ENCODE peak calls at places on chromosomes 12 and 14, in nine cellular contexts. C is GM23248; N is cardiac fibroblast; V is progenitor cell of endocrine pancreas; Y is neural crest cell; K is RCC 7860; R is frontal cortex; H is GDM1; O is CD4-positive, alpha-beta T cell. G is an unnamed sample.

GRCh38 chr12:58433969-58434368 is 486.3 kb downstream of the LRIG3 start:
- DNase-seq in C (peak; percentile 61), N (no peak), V (no peak), Y (no peak), K (no peak), R (no peak), H (no peak), O (no peak), G (no peak)

GRCh38 chr14:52551696-52552062 is 626 bp downstream of the TXNDC16 start:
- DNase-seq in C (peak; percentile 53), N (peak; percentile 59), V (no peak), Y (no peak), K (no peak), R (peak; percentile 10), H (peak; percentile 6), O (no peak), G (peak; percentile 32)

GRCh38 chr14:34930591-34931069 is 52.2 kb upstream of the SRP54 start:
- DNase-seq in C (no peak), N (no peak), V (no peak), Y (no peak), K (no peak), R (no peak), H (no peak), O (no peak), G (no peak)

GRCh38 chr12:15404485-15404884 is 82.2 kb downstream of the PTPRO start:
- DNase-seq in C (peak; percentile 50), N (peak; percentile 1), V (no peak), Y (no peak), K (peak; percentile 55), R (no peak), H (no peak), O (no peak), G (no peak)

GRCh38 chr14:104105071-104105821 is 19.7 kb downstream of the ASPG start:
- DNase-seq in C (no peak), N (no peak), V (no peak), Y (no peak), K (no peak), R (no peak), H (no peak), O (no peak), G (no peak)

GRCh38 chr12:113853491-113853890 is 112.6 kb downstream of the RBM19 start:
- DNase-seq in C (no peak), N (no peak), V (no peak), Y (no peak), K (no peak), R (no peak), H (no peak), O (no peak), G (no peak)

GRCh38 chr12:88946377-88946997 is 366.2 kb upstream of the KITLG start:
- DNase-seq in C (peak; percentile 90), N (peak; percentile 82), V (no peak), Y (no peak), K (peak; percentile 32), R (no peak), H (peak; percentile 4), O (no peak), G (no peak)

GRCh38 chr12:40469736-40470135 is 222.5 kb upstream of the CNTN1 start:
- DNase-seq in C (no peak), N (no peak), V (no peak), Y (no peak), K (no peak), R (no peak), H (no peak), O (no peak), G (peak; percentile 59)

GRCh38 chr14:103057372-103058208 is at the start of gene CDC42BPB:
- DNase-seq in C (peak; percentile 98), N (peak; percentile 96), V (peak; percentile 78), Y (peak; percentile 75), K (peak; percentile 70), R (peak; percentile 93), H (peak; percentile 82), O (peak; percentile 57), G (peak; percentile 93)

GRCh38 chr14:91660790-91661189 is 71.1 kb downstream of the CATSPERB start:
- DNase-seq in C (no peak), N (no peak), V (no peak), Y (no peak), K (no peak), R (no peak), H (no peak), O (no peak), G (no peak)

GRCh38 chr12:47216150-47216677 is 136.5 kb upstream of the AMIGO2 start:
- DNase-seq in C (no peak), N (no peak), V (no peak), Y (no peak), K (no peak), R (no peak), H (no peak), O (peak; percentile 58), G (no peak)

GRCh38 chr14:35403085-35403396 is 1.5 kb downstream of the NFKBIA start:
- DNase-seq in C (peak; percentile 72), N (peak; percentile 62), V (no peak), Y (no peak), K (no peak), R (no peak), H (no peak), O (no peak), G (no peak)

GRCh38 chr14:62957562-62957961 is 87.7 kb downstream of the KCNH5 start:
- DNase-seq in C (peak; percentile 50), N (peak; percentile 56), V (no peak), Y (no peak), K (peak; percentile 59), R (no peak), H (no peak), O (no peak), G (no peak)

GRCh38 chr12:121443911-121444841 is 44.3 kb downstream of the RNF34 start:
- DNase-seq in C (no peak), N (no peak), V (no peak), Y (no peak), K (no peak), R (no peak), H (no peak), O (no peak), G (no peak)

GRCh38 chr14:77157716-77158115 is 16.1 kb upstream of the ZDHHC22 start:
- DNase-seq in C (no peak), N (no peak), V (no peak), Y (no peak), K (no peak), R (no peak), H (no peak), O (no peak), G (peak; percentile 66)

GRCh38 chr12:24069532-24070395 is 120.3 kb upstream of the SOX5 start:
- DNase-seq in C (no peak), N (peak; percentile 32), V (peak; percentile 13), Y (peak; percentile 26), K (no peak), R (peak; percentile 2), H (no peak), O (no peak), G (peak; percentile 20)

GRCh38 chr12:54364413-54364812 is at the start of gene GPR84:
- DNase-seq in C (no peak), N (no peak), V (no peak), Y (no peak), K (no peak), R (no peak), H (peak; percentile 51), O (no peak), G (no peak)

GRCh38 chr14:47442206-47442605 is 233.2 kb downstream of the MDGA2 start:
- DNase-seq in C (peak; percentile 2), N (peak; percentile 5), V (peak; percentile 10), Y (no peak), K (peak; percentile 74), R (no peak), H (no peak), O (no peak), G (no peak)

GRCh38 chr14:92693998-92694780 is 54.2 kb downstream of the LGMN start:
- DNase-seq in C (peak; percentile 13), N (peak; percentile 50), V (no peak), Y (no peak), K (peak; percentile 47), R (no peak), H (no peak), O (no peak), G (peak; percentile 99)

GRCh38 chr12:92105676-92106075 is 40.0 kb downstream of the BTG1 start:
- DNase-seq in C (no peak), N (no peak), V (no peak), Y (no peak), K (no peak), R (no peak), H (no peak), O (no peak), G (no peak)

GRCh38 chr14:99938896-99939295 is 126.3 kb upstream of the EVL start:
- DNase-seq in C (no peak), N (no peak), V (no peak), Y (no peak), K (no peak), R (no peak), H (no peak), O (no peak), G (no peak)

GRCh38 chr14:56797003-56797568 is 13.2 kb downstream of the OTX2 start:
- DNase-seq in C (peak; percentile 11), N (no peak), V (no peak), Y (no peak), K (no peak), R (no peak), H (no peak), O (no peak), G (no peak)

GRCh38 chr12:41917827-41918445 is 226.7 kb downstream of the GXYLT1 start:
- DNase-seq in C (no peak), N (peak; percentile 15), V (no peak), Y (no peak), K (no peak), R (no peak), H (no peak), O (no peak), G (peak; percentile 14)

GRCh38 chr12:13390921-13391320 is 194.4 kb downstream of the EMP1 start:
- DNase-seq in C (peak; percentile 20), N (no peak), V (peak; percentile 1), Y (no peak), K (no peak), R (no peak), H (no peak), O (no peak), G (peak; percentile 18)

GRCh38 chr12:9143929-9144328 is 28.2 kb upstream of the A2M start:
- DNase-seq in C (no peak), N (no peak), V (no peak), Y (no peak), K (no peak), R (no peak), H (no peak), O (no peak), G (no peak)

GRCh38 chr14:95835331-95835730 is 41.3 kb upstream of the TUNAR start:
- DNase-seq in C (no peak), N (no peak), V (no peak), Y (no peak), K (no peak), R (no peak), H (no peak), O (no peak), G (no peak)

GRCh38 chr14:71206766-71207371 is 299.6 kb downstream of the PCNX1 start:
- DNase-seq in C (peak; percentile 97), N (peak; percentile 91), V (no peak), Y (no peak), K (peak; percentile 12), R (peak; percentile 44), H (no peak), O (no peak), G (peak; percentile 10)

GRCh38 chr14:88170333-88170732 is 152.7 kb downstream of the KCNK10 start:
- DNase-seq in C (no peak), N (no peak), V (no peak), Y (no peak), K (no peak), R (no peak), H (no peak), O (no peak), G (no peak)

GRCh38 chr12:124278389-124279101 is 16.3 kb upstream of the RFLNA start:
- DNase-seq in C (no peak), N (no peak), V (peak; percentile 29), Y (peak; percentile 56), K (no peak), R (no peak), H (no peak), O (no peak), G (no peak)

GRCh38 chr14:72887514-72887913 is 6.4 kb downstream of the DPF3 start:
- DNase-seq in C (no peak), N (no peak), V (no peak), Y (no peak), K (no peak), R (no peak), H (no peak), O (no peak), G (no peak)

GRCh38 chr14:24504425-24504824 is 3.6 kb downstream of the CMA1 start:
- DNase-seq in C (no peak), N (no peak), V (no peak), Y (no peak), K (no peak), R (no peak), H (no peak), O (no peak), G (no peak)